ENCODE peak calls at places on chromosomes 1 and 21, in six cellular contexts. L is heart left ventricle, U is IMR-90, Y is ovary, K is sigmoid colon, X is uterus. H is an unnamed sample.

GRCh38 chr21:46246345-46246744 is 17.8 kb upstream of the LSS start:
- DNase-seq in X (no peak), L (no peak), U (no peak), Y (no peak), K (no peak), H (no peak)

GRCh38 chr1:147541672-147542548 is 609 bp downstream of the BCL9 start:
- DNase-seq in Y (peak; percentile 76), K (peak; percentile 85), U (peak; percentile 39), X (peak; percentile 64), L (peak; percentile 49), H (no peak)

GRCh38 chr1:57423135-57424131 is at the start of gene DAB1:
- DNase-seq in Y (peak; percentile 10), U (peak; percentile 11), K (no peak), L (peak; percentile 8), X (no peak), H (no peak)

GRCh38 chr1:41359211-41360073 is 1.8 kb upstream of the FOXO6 start:
- DNase-seq in Y (peak; percentile 36), X (peak; percentile 29), L (no peak), K (no peak), U (no peak), H (peak; percentile 88)

GRCh38 chr21:41217656-41218380 is 49.9 kb downstream of the BACE2 start:
- DNase-seq in X (peak; percentile 38), Y (no peak), U (peak; percentile 74), L (peak; percentile 45), K (peak; percentile 63), H (no peak)

GRCh38 chr1:31569773-31570172 is 6.5 kb upstream of the TINAGL1 start:
- DNase-seq in L (no peak), X (no peak), U (no peak), K (no peak), Y (no peak), H (no peak)

GRCh38 chr1:164320780-164321683 is 238.0 kb upstream of the PBX1 start:
- DNase-seq in Y (peak; percentile 28), U (no peak), L (peak; percentile 10), K (peak; percentile 65), X (peak; percentile 49), H (no peak)

GRCh38 chr1:239155466-239155865 is 230.9 kb upstream of the CHRM3 start:
- DNase-seq in X (no peak), Y (peak; percentile 21), L (no peak), K (no peak), U (no peak), H (no peak)

GRCh38 chr21:34844033-34844923 is 175.5 kb downstream of the CLIC6 start:
- DNase-seq in X (no peak), Y (no peak), L (peak; percentile 59), K (peak; percentile 87), U (peak; percentile 71), H (no peak)

GRCh38 chr1:117783586-117784396 is 145.6 kb downstream of the GDAP2 start:
- DNase-seq in L (no peak), U (no peak), Y (no peak), X (no peak), K (no peak), H (no peak)

GRCh38 chr1:233617025-233617424 is 3.1 kb downstream of the KCNK1 start:
- DNase-seq in X (no peak), L (no peak), K (no peak), Y (no peak), U (no peak), H (no peak)

GRCh38 chr1:99756598-99756997 is 9.8 kb downstream of the FRRS1 start:
- DNase-seq in L (no peak), U (peak; percentile 64), K (no peak), Y (no peak), X (no peak), H (no peak)

GRCh38 chr1:179048339-179049124 is 22.8 kb downstream of the FAM20B start:
- DNase-seq in U (no peak), Y (no peak), X (no peak), L (no peak), K (no peak), H (no peak)

GRCh38 chr1:39545531-39545930 is 31.1 kb downstream of the PABPC4 start:
- DNase-seq in K (no peak), U (no peak), L (no peak), X (no peak), Y (no peak), H (no peak)

GRCh38 chr1:47883963-47884362 is 113.2 kb downstream of the TRABD2B start:
- DNase-seq in U (no peak), K (no peak), L (no peak), X (no peak), Y (no peak), H (no peak)

GRCh38 chr1:214549604-214550338 is 1.6 kb downstream of the PTPN14 start:
- DNase-seq in U (peak; percentile 62), K (no peak), L (no peak), Y (no peak), X (no peak), H (no peak)

GRCh38 chr1:205246426-205247119 is 18.8 kb downstream of the TMCC2 start:
- DNase-seq in Y (no peak), L (no peak), K (peak; percentile 33), U (no peak), X (no peak), H (no peak)

GRCh38 chr1:145872421-145872891 is 13.2 kb downstream of the ANKRD35 start:
- DNase-seq in Y (no peak), U (peak; percentile 30), X (peak; percentile 82), L (peak; percentile 32), K (peak; percentile 89), H (no peak)

GRCh38 chr1:163897401-163898169 is 575.8 kb downstream of the NUF2 start:
- DNase-seq in U (peak; percentile 11), X (peak; percentile 71), L (peak; percentile 17), Y (no peak), K (peak; percentile 68), H (no peak)

GRCh38 chr1:54289939-54290233 is 89.9 kb downstream of the MRPL37 start:
- DNase-seq in X (no peak), U (no peak), L (no peak), Y (no peak), K (no peak), H (no peak)

GRCh38 chr1:168301664-168302320 is 21.1 kb downstream of the TBX19 start:
- DNase-seq in K (no peak), U (peak; percentile 61), X (no peak), Y (no peak), L (no peak), H (peak; percentile 36)

GRCh38 chr1:206036661-206037455 is 13.2 kb upstream of the CTSE start:
- DNase-seq in Y (no peak), X (no peak), K (no peak), L (no peak), U (no peak), H (no peak)

GRCh38 chr1:3247521-3248031 is 178.6 kb downstream of the PRDM16 start:
- DNase-seq in K (no peak), L (no peak), X (no peak), U (no peak), Y (no peak), H (no peak)

GRCh38 chr1:187266051-187266450 is 437.3 kb downstream of the PLA2G4A start:
- DNase-seq in X (no peak), U (no peak), L (no peak), K (no peak), Y (no peak), H (no peak)

GRCh38 chr1:244083544-244083943 is 32.5 kb downstream of the ZBTB18 start:
- DNase-seq in K (no peak), X (no peak), U (no peak), Y (no peak), L (no peak), H (no peak)

GRCh38 chr1:167490765-167491164 is 27.6 kb downstream of the CD247 start:
- DNase-seq in Y (no peak), X (no peak), K (no peak), U (no peak), L (no peak), H (no peak)

GRCh38 chr21:34984356-34984755 is 64.7 kb downstream of the RUNX1 start:
- DNase-seq in X (no peak), K (no peak), U (no peak), L (no peak), Y (no peak), H (no peak)

GRCh38 chr1:210792703-210793102 is 341.2 kb downstream of the KCNH1 start:
- DNase-seq in K (no peak), U (peak; percentile 87), L (no peak), Y (no peak), X (no peak), H (peak; percentile 63)

GRCh38 chr1:33334081-33334552 is 13.2 kb upstream of the A3GALT2 start:
- DNase-seq in Y (no peak), X (peak; percentile 71), U (no peak), L (peak; percentile 59), K (peak; percentile 87), H (no peak)
- TF ChIP-seq POLR2A in Y (no peak), X (no peak), U (no peak), L (no peak), K (no peak), H (no peak)

GRCh38 chr21:33268392-33268735 is 2.2 kb downstream of the IL10RB start:
- DNase-seq in L (no peak), X (no peak), U (no peak), Y (no peak), K (no peak), H (no peak)
- TF ChIP-seq POLR2A in L (no peak), X (no peak), U (no peak), Y (no peak), K (no peak), H (no peak)

DNA sequence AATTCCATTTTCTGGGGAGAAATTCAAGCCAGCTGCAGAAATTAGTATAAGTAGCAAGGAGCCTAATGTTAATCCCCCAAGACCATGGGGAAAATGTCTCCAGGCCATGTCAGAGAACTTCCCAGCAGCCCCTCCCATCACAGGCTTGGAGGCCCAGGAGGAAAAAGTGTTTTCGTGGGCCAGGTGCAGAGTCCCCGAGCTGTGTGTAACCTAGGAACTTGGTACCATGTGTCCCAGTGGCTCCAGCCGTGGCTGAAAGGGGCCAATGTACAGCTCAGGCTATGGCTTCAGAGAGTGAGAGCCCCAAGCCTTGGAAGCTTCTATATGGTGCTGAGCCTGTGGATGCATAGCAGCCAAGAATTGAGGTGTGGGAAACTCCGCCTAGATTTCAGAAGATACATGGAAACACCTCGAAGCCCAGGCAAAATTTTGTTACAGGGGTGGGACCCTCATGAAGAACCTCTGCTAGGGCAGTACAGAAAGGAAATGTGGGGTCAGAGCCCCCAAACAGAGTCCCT is 286.3 kb downstream of the MATN1 start:
- DNase-seq in Y (no peak), L (no peak), U (no peak), K (no peak), X (no peak), H (no peak)
- TF ChIP-seq POLR2A in Y (no peak), L (no peak), U (no peak), K (no peak), X (no peak), H (no peak)

GRCh38 chr1:156498447-156499193 is 2.0 kb downstream of the MEF2D start:
- DNase-seq in X (no peak), Y (peak; percentile 68), L (peak; percentile 88), U (peak; percentile 72), K (peak; percentile 79), H (no peak)
- TF ChIP-seq POLR2A in X (peak; percentile 51), Y (no peak), L (no peak), U (peak; percentile 78), K (peak; percentile 45), H (peak; percentile 77)

GRCh38 chr1:38013027-38013588 is 574 bp downstream of the UTP11 start:
- DNase-seq in U (peak; percentile 88), L (no peak), Y (no peak), X (no peak), K (no peak), H (no peak)
- TF ChIP-seq POLR2A in U (peak; percentile 10), L (no peak), Y (no peak), X (no peak), K (no peak), H (no peak)